ENCODE peak calls at places on chromosomes 5 and 9, in ten cellular contexts. One of them, this sample, is unnamed.

GRCh38 chr5:82290005-82290404 is 11.9 kb upstream of the RPS23 start:
- DNase-seq in A673: no peak
- DNase-seq in left lung: no peak
- DNase-seq in IMR-90: no peak
- DNase-seq in tibial artery: no peak
- DNase-seq in prostate gland: no peak
- DNase-seq in upper lobe of right lung: no peak
- DNase-seq in SJSA1: no peak
- DNase-seq in A549: no peak
- DNase-seq in H1: no peak
- DNase-seq in this sample: no peak

GRCh38 chr9:21964925-21965385 is 29.2 kb downstream of the CDKN2A start:
- DNase-seq in A673: no peak
- DNase-seq in left lung: no peak
- DNase-seq in IMR-90: no peak
- DNase-seq in tibial artery: no peak
- DNase-seq in prostate gland: no peak
- DNase-seq in upper lobe of right lung: peak; percentile 73
- DNase-seq in SJSA1: no peak
- DNase-seq in A549: no peak
- DNase-seq in H1: no peak
- DNase-seq in this sample: peak; percentile 54

GRCh38 chr9:126750941-126751725 is 53.7 kb upstream of the ZBTB43 start:
- DNase-seq in A673: no peak
- DNase-seq in left lung: no peak
- DNase-seq in IMR-90: no peak
- DNase-seq in tibial artery: no peak
- DNase-seq in prostate gland: no peak
- DNase-seq in upper lobe of right lung: no peak
- DNase-seq in SJSA1: no peak
- DNase-seq in A549: no peak
- DNase-seq in H1: peak; percentile 14
- DNase-seq in this sample: no peak

GRCh38 chr5:53211799-53212198 is 102.2 kb upstream of the MOCS2 start:
- DNase-seq in A673: no peak
- DNase-seq in left lung: no peak
- DNase-seq in IMR-90: peak; percentile 85
- DNase-seq in tibial artery: no peak
- DNase-seq in prostate gland: no peak
- DNase-seq in upper lobe of right lung: no peak
- DNase-seq in SJSA1: peak; percentile 31
- DNase-seq in A549: no peak
- DNase-seq in H1: no peak
- DNase-seq in this sample: no peak

GRCh38 chr5:11385901-11386293 is 518.3 kb downstream of the CTNND2 start:
- DNase-seq in A673: no peak
- DNase-seq in left lung: no peak
- DNase-seq in IMR-90: no peak
- DNase-seq in tibial artery: no peak
- DNase-seq in prostate gland: no peak
- DNase-seq in upper lobe of right lung: no peak
- DNase-seq in SJSA1: no peak
- DNase-seq in A549: no peak
- DNase-seq in H1: peak; percentile 69
- DNase-seq in this sample: no peak

GRCh38 chr5:150582281-150582791 is 58.1 kb upstream of the SYNPO start:
- DNase-seq in A673: no peak
- DNase-seq in left lung: peak; percentile 40
- DNase-seq in IMR-90: peak; percentile 69
- DNase-seq in tibial artery: no peak
- DNase-seq in prostate gland: no peak
- DNase-seq in upper lobe of right lung: peak; percentile 78
- DNase-seq in SJSA1: no peak
- DNase-seq in A549: no peak
- DNase-seq in H1: no peak
- DNase-seq in this sample: no peak

GRCh38 chr5:169944922-169945675 is 35.2 kb downstream of the INSYN2B start:
- DNase-seq in A673: peak; percentile 35
- DNase-seq in left lung: no peak
- DNase-seq in IMR-90: peak; percentile 21
- DNase-seq in tibial artery: no peak
- DNase-seq in prostate gland: no peak
- DNase-seq in upper lobe of right lung: no peak
- DNase-seq in SJSA1: peak; percentile 19
- DNase-seq in A549: no peak
- DNase-seq in H1: no peak
- DNase-seq in this sample: no peak

GRCh38 chr5:142644127-142644526 is 41.8 kb downstream of the FGF1 start:
- DNase-seq in A673: no peak
- DNase-seq in left lung: no peak
- DNase-seq in IMR-90: peak; percentile 36
- DNase-seq in tibial artery: no peak
- DNase-seq in prostate gland: no peak
- DNase-seq in upper lobe of right lung: no peak
- DNase-seq in SJSA1: peak; percentile 45
- DNase-seq in A549: no peak
- DNase-seq in H1: no peak
- DNase-seq in this sample: no peak

GRCh38 chr5:57316798-57317327 is 143.0 kb downstream of the GPBP1 start:
- DNase-seq in A673: no peak
- DNase-seq in left lung: no peak
- DNase-seq in IMR-90: peak; percentile 100
- DNase-seq in tibial artery: no peak
- DNase-seq in prostate gland: no peak
- DNase-seq in upper lobe of right lung: no peak
- DNase-seq in SJSA1: peak; percentile 91
- DNase-seq in A549: peak; percentile 7
- DNase-seq in H1: no peak
- DNase-seq in this sample: no peak

GRCh38 chr9:121538221-121538620 is 38.6 kb upstream of the GGTA1 start:
- DNase-seq in A673: no peak
- DNase-seq in left lung: no peak
- DNase-seq in IMR-90: no peak
- DNase-seq in tibial artery: no peak
- DNase-seq in prostate gland: no peak
- DNase-seq in upper lobe of right lung: no peak
- DNase-seq in SJSA1: no peak
- DNase-seq in A549: peak; percentile 51
- DNase-seq in H1: no peak
- DNase-seq in this sample: no peak

GRCh38 chr5:133050500-133050899 is 1.3 kb upstream of the HSPA4 start:
- DNase-seq in A673: no peak
- DNase-seq in left lung: no peak
- DNase-seq in IMR-90: no peak
- DNase-seq in tibial artery: no peak
- DNase-seq in prostate gland: no peak
- DNase-seq in upper lobe of right lung: no peak
- DNase-seq in SJSA1: peak; percentile 7
- DNase-seq in A549: no peak
- DNase-seq in H1: no peak
- DNase-seq in this sample: no peak

GRCh38 chr9:101477736-101478135 is 42.2 kb upstream of the ALDOB start:
- DNase-seq in A673: no peak
- DNase-seq in left lung: no peak
- DNase-seq in IMR-90: peak; percentile 51
- DNase-seq in tibial artery: no peak
- DNase-seq in prostate gland: no peak
- DNase-seq in upper lobe of right lung: no peak
- DNase-seq in SJSA1: no peak
- DNase-seq in A549: no peak
- DNase-seq in H1: no peak
- DNase-seq in this sample: no peak

GRCh38 chr5:134131578-134132350 is 17.3 kb downstream of the TCF7 start:
- DNase-seq in A673: no peak
- DNase-seq in left lung: no peak
- DNase-seq in IMR-90: no peak
- DNase-seq in tibial artery: no peak
- DNase-seq in prostate gland: no peak
- DNase-seq in upper lobe of right lung: peak; percentile 52
- DNase-seq in SJSA1: no peak
- DNase-seq in A549: no peak
- DNase-seq in H1: no peak
- DNase-seq in this sample: no peak

GRCh38 chr5:157926953-157927352 is 68.0 kb upstream of the CLINT1 start:
- DNase-seq in A673: no peak
- DNase-seq in left lung: no peak
- DNase-seq in IMR-90: no peak
- DNase-seq in tibial artery: no peak
- DNase-seq in prostate gland: no peak
- DNase-seq in upper lobe of right lung: no peak
- DNase-seq in SJSA1: no peak
- DNase-seq in A549: no peak
- DNase-seq in H1: no peak
- DNase-seq in this sample: no peak

GRCh38 chr5:157930710-157931109 is 71.8 kb upstream of the CLINT1 start:
- DNase-seq in A673: no peak
- DNase-seq in left lung: no peak
- DNase-seq in IMR-90: no peak
- DNase-seq in tibial artery: no peak
- DNase-seq in prostate gland: peak; percentile 57
- DNase-seq in upper lobe of right lung: no peak
- DNase-seq in SJSA1: no peak
- DNase-seq in A549: no peak
- DNase-seq in H1: no peak
- DNase-seq in this sample: no peak

GRCh38 chr5:157924490-157924889 is 65.5 kb upstream of the CLINT1 start:
- DNase-seq in A673: no peak
- DNase-seq in left lung: no peak
- DNase-seq in IMR-90: no peak
- DNase-seq in tibial artery: no peak
- DNase-seq in prostate gland: no peak
- DNase-seq in upper lobe of right lung: no peak
- DNase-seq in SJSA1: no peak
- DNase-seq in A549: no peak
- DNase-seq in H1: no peak
- DNase-seq in this sample: no peak

GRCh38 chr5:157924931-157925729 is 66.2 kb upstream of the CLINT1 start:
- DNase-seq in A673: no peak
- DNase-seq in left lung: peak; percentile 66
- DNase-seq in IMR-90: no peak
- DNase-seq in tibial artery: no peak
- DNase-seq in prostate gland: no peak
- DNase-seq in upper lobe of right lung: no peak
- DNase-seq in SJSA1: no peak
- DNase-seq in A549: peak; percentile 17
- DNase-seq in H1: no peak
- DNase-seq in this sample: no peak

DNA sequence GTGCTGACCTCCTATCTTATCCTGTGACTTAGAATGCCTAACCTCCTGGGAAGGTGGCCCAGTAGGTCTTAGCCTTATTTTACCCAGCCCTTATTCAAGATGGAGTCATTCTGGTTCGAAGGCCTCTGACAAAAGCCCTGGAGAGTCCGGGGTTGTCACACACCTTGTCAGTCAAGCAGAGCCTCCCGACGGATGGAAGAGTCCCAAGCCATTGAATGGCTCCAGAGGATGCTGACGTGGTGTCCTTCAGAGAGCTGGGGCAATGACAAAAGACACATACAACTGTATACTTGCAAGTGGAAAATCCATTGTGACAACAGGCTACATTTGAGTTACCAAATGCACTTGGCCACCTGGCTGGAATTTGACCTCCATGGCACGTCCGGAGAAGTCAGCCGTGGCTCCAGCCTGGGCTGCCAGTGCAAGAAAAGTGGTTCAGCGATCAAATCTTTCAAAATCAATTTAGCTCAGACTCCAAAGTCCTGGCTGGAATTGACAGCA is 67.3 kb upstream of the CLINT1 start:
- DNase-seq in A673: no peak
- DNase-seq in left lung: no peak
- DNase-seq in IMR-90: no peak
- DNase-seq in tibial artery: no peak
- DNase-seq in prostate gland: no peak
- DNase-seq in upper lobe of right lung: no peak
- DNase-seq in SJSA1: no peak
- DNase-seq in A549: no peak
- DNase-seq in H1: no peak
- DNase-seq in this sample: no peak
- H3K9me3 ChIP-seq in A673: no peaks in the 10 kb centered on the region
- H3K9me3 ChIP-seq in left lung: no peaks in the 10 kb centered on the region
- H3K9me3 ChIP-seq in IMR-90: no peaks in the 10 kb centered on the region
- H3K9me3 ChIP-seq in tibial artery: no peaks in the 10 kb centered on the region
- H3K9me3 ChIP-seq in prostate gland: no peaks in the 10 kb centered on the region
- H3K9me3 ChIP-seq in upper lobe of right lung: no peaks in the 10 kb centered on the region
- H3K9me3 ChIP-seq in SJSA1: no peaks in the 10 kb centered on the region
- H3K9me3 ChIP-seq in A549: no peaks in the 10 kb centered on the region
- H3K9me3 ChIP-seq in H1: no peaks in the 10 kb centered on the region
- H3K9me3 ChIP-seq in this sample: no peaks in the 10 kb centered on the region

DNA sequence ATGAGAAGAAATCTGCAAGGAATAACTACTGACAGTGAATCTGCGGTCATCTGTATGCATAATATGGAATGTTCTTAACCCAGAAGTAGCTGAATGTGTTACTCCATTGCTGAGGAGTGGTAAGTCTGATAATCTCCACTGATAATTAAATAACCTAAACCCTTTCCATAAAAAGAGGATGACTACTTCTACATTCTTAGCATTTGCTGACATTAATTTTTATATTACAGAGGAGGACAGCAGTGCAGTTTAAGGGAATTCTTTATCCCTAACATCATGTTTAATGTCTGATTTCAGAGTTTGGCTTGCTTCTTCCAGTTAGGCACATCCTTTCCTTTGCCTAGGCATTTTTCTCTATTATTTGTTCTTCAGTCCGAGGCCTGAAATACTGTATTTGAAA is 52.2 kb downstream of the CDC42SE2 start:
- DNase-seq in A673: no peak
- DNase-seq in left lung: no peak
- DNase-seq in IMR-90: no peak
- DNase-seq in tibial artery: no peak
- DNase-seq in prostate gland: no peak
- DNase-seq in upper lobe of right lung: no peak
- DNase-seq in SJSA1: no peak
- DNase-seq in A549: no peak
- DNase-seq in H1: no peak
- DNase-seq in this sample: no peak
- H3K9me3 ChIP-seq in A673: peaks cover 3% of the 10 kb centered on the region
- H3K9me3 ChIP-seq in left lung: no peaks in the 10 kb centered on the region
- H3K9me3 ChIP-seq in IMR-90: no peaks in the 10 kb centered on the region
- H3K9me3 ChIP-seq in tibial artery: no peaks in the 10 kb centered on the region
- H3K9me3 ChIP-seq in prostate gland: no peaks in the 10 kb centered on the region
- H3K9me3 ChIP-seq in upper lobe of right lung: no peaks in the 10 kb centered on the region
- H3K9me3 ChIP-seq in SJSA1: no peaks in the 10 kb centered on the region
- H3K9me3 ChIP-seq in A549: no peaks in the 10 kb centered on the region
- H3K9me3 ChIP-seq in H1: no peaks in the 10 kb centered on the region
- H3K9me3 ChIP-seq in this sample: no peaks in the 10 kb centered on the region

GRCh38 chr5:45847877-45848276 is 151.7 kb upstream of the HCN1 start:
- DNase-seq in A673: no peak
- DNase-seq in left lung: no peak
- DNase-seq in IMR-90: no peak
- DNase-seq in tibial artery: no peak
- DNase-seq in prostate gland: no peak
- DNase-seq in upper lobe of right lung: no peak
- DNase-seq in SJSA1: no peak
- DNase-seq in A549: no peak
- DNase-seq in H1: peak; percentile 54
- DNase-seq in this sample: no peak
- H3K9me3 ChIP-seq in A673: peaks cover 8% of the 10 kb centered on the region
- H3K9me3 ChIP-seq in left lung: peaks cover 52% of the 10 kb centered on the region
- H3K9me3 ChIP-seq in IMR-90: peaks cover 5% of the 10 kb centered on the region
- H3K9me3 ChIP-seq in tibial artery: peaks cover under 1% of the 10 kb centered on the region
- H3K9me3 ChIP-seq in prostate gland: no peaks in the 10 kb centered on the region
- H3K9me3 ChIP-seq in upper lobe of right lung: peaks cover 4% of the 10 kb centered on the region
- H3K9me3 ChIP-seq in SJSA1: peaks cover 3% of the 10 kb centered on the region
- H3K9me3 ChIP-seq in A549: no peaks in the 10 kb centered on the region
- H3K9me3 ChIP-seq in H1: peaks cover 3% of the 10 kb centered on the region
- H3K9me3 ChIP-seq in this sample: no peaks in the 10 kb centered on the region

GRCh38 chr5:141437208-141437607 is 6.9 kb downstream of the PCDHGA12 start:
- DNase-seq in A673: no peak
- DNase-seq in left lung: no peak
- DNase-seq in IMR-90: peak; percentile 52
- DNase-seq in tibial artery: no peak
- DNase-seq in prostate gland: no peak
- DNase-seq in upper lobe of right lung: no peak
- DNase-seq in SJSA1: no peak
- DNase-seq in A549: no peak
- DNase-seq in H1: no peak
- DNase-seq in this sample: no peak
- H3K9me3 ChIP-seq in A673: peaks cover 11% of the 10 kb centered on the region
- H3K9me3 ChIP-seq in left lung: peaks cover 82% of the 10 kb centered on the region
- H3K9me3 ChIP-seq in IMR-90: peaks cover 13% of the 10 kb centered on the region
- H3K9me3 ChIP-seq in tibial artery: peaks cover 2% of the 10 kb centered on the region
- H3K9me3 ChIP-seq in prostate gland: no peaks in the 10 kb centered on the region
- H3K9me3 ChIP-seq in upper lobe of right lung: peaks cover 12% of the 10 kb centered on the region
- H3K9me3 ChIP-seq in SJSA1: peaks cover 10% of the 10 kb centered on the region
- H3K9me3 ChIP-seq in A549: peaks cover 17% of the 10 kb centered on the region
- H3K9me3 ChIP-seq in H1: peaks cover 2% of the 10 kb centered on the region
- H3K9me3 ChIP-seq in this sample: no peaks in the 10 kb centered on the region

This sample was measured in T-helper 17 cell.